ENCODE peak calls at places on chromosomes 7 and 10, in ten cellular contexts. K, S, O, V, T, C, P, Z, W and U are unnamed samples.

GRCh38 chr7:148121426-148121825 is 469.1 kb upstream of the C7orf33 start:
- DNase-seq in T (no peak), S (no peak), C (no peak), K (no peak), P (no peak), V (no peak), Z (no peak), W (no peak), O (no peak), U (no peak)

GRCh38 chr7:50640779-50641178 is 75.6 kb upstream of the DDC start:
- DNase-seq in W (no peak), C (no peak), T (no peak), O (no peak), Z (no peak), V (no peak), K (no peak), S (no peak), P (no peak), U (no peak)

GRCh38 chr10:73576890-73577591 is 14.1 kb downstream of the USP54 start:
- DNase-seq in K (no peak), P (no peak), V (peak), C (no peak), O (no peak), T (no peak), W (no peak), S (no peak), Z (no peak), U (no peak)

GRCh38 chr7:139650429-139651100 is 127.1 kb downstream of the CLEC2L start:
- DNase-seq in V (peak), W (peak), T (no peak), O (no peak), K (no peak), Z (no peak), S (no peak), P (no peak), C (no peak), U (no peak)

GRCh38 chr7:68619476-68619875 is 978.8 kb upstream of the AUTS2 start:
- DNase-seq in C (no peak), P (no peak), Z (no peak), T (no peak), V (no peak), K (no peak), O (no peak), W (no peak), S (no peak), U (no peak)

GRCh38 chr10:103111918-103112877 is 80.9 kb downstream of the NT5C2 start:
- DNase-seq in W (no peak), P (no peak), T (no peak), Z (no peak), C (no peak), V (no peak), K (no peak), S (no peak), O (no peak), U (no peak)

GRCh38 chr10:113540845-113541553 is 11.9 kb upstream of the HABP2 start:
- DNase-seq in P (no peak), C (no peak), K (no peak), T (no peak), W (no peak), O (no peak), S (no peak), V (no peak), Z (no peak), U (no peak)

GRCh38 chr7:140656548-140657515 is 15.9 kb upstream of the ADCK2 start:
- DNase-seq in C (no peak), K (peak), Z (peak), T (no peak), O (peak), V (peak), P (no peak), W (peak), S (peak), U (no peak)

GRCh38 chr10:77873558-77874380 is 52.8 kb downstream of the DLG5 start:
- DNase-seq in C (peak), V (peak), Z (peak), O (peak), W (peak), T (no peak), P (no peak), S (peak), K (peak), U (no peak)

GRCh38 chr7:15609287-15609686 is 47.5 kb upstream of the AGMO start:
- DNase-seq in S (no peak), W (no peak), O (no peak), C (no peak), V (no peak), K (no peak), Z (no peak), P (no peak), T (no peak), U (no peak)

GRCh38 chr7:99314504-99314903 is 11.2 kb upstream of the ARPC1A start:
- DNase-seq in V (peak), S (no peak), Z (no peak), T (no peak), P (no peak), C (no peak), K (no peak), W (no peak), O (no peak), U (no peak)

GRCh38 chr7:27575647-27576046 is 87.0 kb downstream of the HIBADH start:
- DNase-seq in K (no peak), W (no peak), V (no peak), P (no peak), T (no peak), O (no peak), S (no peak), C (no peak), Z (no peak), U (no peak)

GRCh38 chr10:30455816-30456215 is 21.8 kb downstream of the MAP3K8 start:
- DNase-seq in C (no peak), K (no peak), S (no peak), Z (peak), V (no peak), P (no peak), W (no peak), O (no peak), T (no peak), U (no peak)

GRCh38 chr10:75929630-75930161 is 498.3 kb downstream of the LRMDA start:
- DNase-seq in S (no peak), O (no peak), Z (no peak), P (no peak), W (no peak), C (no peak), T (no peak), K (no peak), V (no peak), U (no peak)

GRCh38 chr10:75924309-75924920 is 493.0 kb downstream of the LRMDA start:
- DNase-seq in W (no peak), S (no peak), O (no peak), V (no peak), T (no peak), P (no peak), K (no peak), Z (no peak), C (no peak), U (no peak)

GRCh38 chr10:75925999-75926398 is 494.6 kb downstream of the LRMDA start:
- DNase-seq in S (no peak), Z (no peak), C (no peak), V (no peak), O (no peak), P (no peak), W (no peak), K (no peak), T (no peak), U (no peak)

GRCh38 chr10:75922435-75922834 is 491.0 kb downstream of the LRMDA start:
- DNase-seq in Z (no peak), S (no peak), V (peak), C (no peak), O (no peak), T (no peak), W (no peak), P (no peak), K (no peak), U (no peak)

GRCh38 chr10:75926763-75927162 is 495.3 kb downstream of the LRMDA start:
- DNase-seq in O (peak), V (no peak), W (no peak), K (peak), S (peak), P (no peak), T (no peak), Z (peak), C (no peak), U (no peak)
- TF ChIP-seq CTCF in O (peak), V (no peak), W (no peak), K (no peak), S (no peak), P (no peak), T (no peak), Z (peak), C (no peak), U (no peak)

GRCh38 chr10:23656735-23657134 is 217.9 kb downstream of the OTUD1 start:
- DNase-seq in S (no peak), P (no peak), T (no peak), O (no peak), W (no peak), C (no peak), V (peak), Z (no peak), K (no peak), U (no peak)
- TF ChIP-seq CTCF in S (no peak), P (peak), T (peak), O (peak), W (peak), C (peak), V (peak), Z (peak), K (peak), U (peak)

DNA sequence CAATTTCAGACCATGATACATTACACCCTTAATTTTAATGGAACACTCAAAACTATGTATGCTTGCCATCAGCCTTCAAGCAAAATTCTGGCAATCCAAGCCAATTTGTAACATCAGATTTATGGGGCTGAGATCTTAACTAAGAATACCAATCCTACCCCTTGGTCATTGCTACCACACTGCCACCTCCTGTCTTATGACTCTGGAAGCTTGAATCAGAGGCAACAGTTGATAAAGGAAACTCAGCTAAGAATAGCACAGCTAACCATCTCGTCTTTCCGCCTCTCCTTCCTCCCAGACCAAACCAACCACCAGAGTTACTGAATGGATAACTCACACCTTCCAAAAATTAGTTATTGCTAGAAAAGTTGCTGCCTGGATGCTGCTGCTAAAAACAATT is 7.4 kb downstream of the IGF2BP3 start:
- DNase-seq in P (no peak), O (peak), V (peak), S (peak), W (no peak), Z (peak), C (no peak), T (no peak), K (peak), U (no peak)
- TF ChIP-seq CTCF in P (no peak), O (peak), V (peak), S (peak), W (no peak), Z (peak), C (peak), T (no peak), K (peak), U (peak)

GRCh38 chr7:55964261-55964801 is at the start of gene NIPSNAP2:
- DNase-seq in C (no peak), K (peak), T (peak), P (peak), O (peak), S (peak), W (peak), V (no peak), Z (peak), U (no peak)
- TF ChIP-seq CTCF in C (peak), K (no peak), T (peak), P (peak), O (peak), S (peak), W (peak), V (peak), Z (peak), U (peak)

GRCh38 chr10:50988792-50989191 is 85.5 kb upstream of the PRKG1 start:
- DNase-seq in Z (no peak), O (no peak), C (no peak), P (no peak), K (no peak), V (peak), T (no peak), W (no peak), S (no peak), U (no peak)
- TF ChIP-seq CTCF in Z (peak), O (peak), C (no peak), P (peak), K (peak), V (peak), T (peak), W (peak), S (no peak), U (peak)

GRCh38 chr10:100510533-100511308 is 8.9 kb downstream of the SEC31B start:
- DNase-seq in C (no peak), K (no peak), W (no peak), T (no peak), O (peak), V (peak), S (no peak), Z (no peak), P (no peak), U (no peak)

GRCh38 chr10:100509241-100509640 is 10.4 kb downstream of the SEC31B start:
- DNase-seq in V (no peak), P (no peak), K (no peak), Z (no peak), T (no peak), W (no peak), C (no peak), O (no peak), S (no peak), U (no peak)

GRCh38 chr10:100507357-100507732 is 12.3 kb downstream of the SEC31B start:
- DNase-seq in V (no peak), C (no peak), W (no peak), Z (no peak), S (no peak), O (no peak), T (no peak), P (no peak), K (no peak), U (no peak)

GRCh38 chr10:100506596-100507356 is 12.9 kb downstream of the SEC31B start:
- DNase-seq in O (no peak), W (no peak), P (no peak), V (peak), C (no peak), T (no peak), Z (no peak), K (peak), S (peak), U (no peak)

GRCh38 chr10:100508691-100509150 is 10.9 kb downstream of the SEC31B start:
- DNase-seq in T (no peak), P (peak), C (no peak), W (no peak), K (peak), V (peak), Z (peak), O (no peak), S (peak), U (peak)
- TF ChIP-seq CTCF in T (peak), P (peak), C (peak), W (peak), K (peak), V (peak), Z (peak), O (peak), S (peak), U (peak)

GRCh38 chr10:71830726-71831125 is 20.3 kb downstream of the PSAP start:
- DNase-seq in W (no peak), O (peak), K (no peak), C (no peak), T (no peak), Z (no peak), P (no peak), V (no peak), S (no peak), U (no peak)

GRCh38 chr10:71833451-71834342 is 17.4 kb downstream of the PSAP start:
- DNase-seq in O (peak), C (no peak), V (no peak), S (no peak), W (peak), Z (peak), P (no peak), T (no peak), K (no peak), U (no peak)

GRCh38 chr10:71832967-71833366 is 18.1 kb downstream of the PSAP start:
- DNase-seq in C (no peak), T (no peak), O (no peak), P (no peak), V (no peak), S (no peak), K (no peak), W (no peak), Z (peak), U (no peak)

GRCh38 chr10:71834343-71834674 is 16.7 kb downstream of the PSAP start:
- DNase-seq in P (no peak), V (no peak), C (no peak), T (no peak), W (peak), K (no peak), S (no peak), Z (no peak), O (peak), U (no peak)

DNA sequence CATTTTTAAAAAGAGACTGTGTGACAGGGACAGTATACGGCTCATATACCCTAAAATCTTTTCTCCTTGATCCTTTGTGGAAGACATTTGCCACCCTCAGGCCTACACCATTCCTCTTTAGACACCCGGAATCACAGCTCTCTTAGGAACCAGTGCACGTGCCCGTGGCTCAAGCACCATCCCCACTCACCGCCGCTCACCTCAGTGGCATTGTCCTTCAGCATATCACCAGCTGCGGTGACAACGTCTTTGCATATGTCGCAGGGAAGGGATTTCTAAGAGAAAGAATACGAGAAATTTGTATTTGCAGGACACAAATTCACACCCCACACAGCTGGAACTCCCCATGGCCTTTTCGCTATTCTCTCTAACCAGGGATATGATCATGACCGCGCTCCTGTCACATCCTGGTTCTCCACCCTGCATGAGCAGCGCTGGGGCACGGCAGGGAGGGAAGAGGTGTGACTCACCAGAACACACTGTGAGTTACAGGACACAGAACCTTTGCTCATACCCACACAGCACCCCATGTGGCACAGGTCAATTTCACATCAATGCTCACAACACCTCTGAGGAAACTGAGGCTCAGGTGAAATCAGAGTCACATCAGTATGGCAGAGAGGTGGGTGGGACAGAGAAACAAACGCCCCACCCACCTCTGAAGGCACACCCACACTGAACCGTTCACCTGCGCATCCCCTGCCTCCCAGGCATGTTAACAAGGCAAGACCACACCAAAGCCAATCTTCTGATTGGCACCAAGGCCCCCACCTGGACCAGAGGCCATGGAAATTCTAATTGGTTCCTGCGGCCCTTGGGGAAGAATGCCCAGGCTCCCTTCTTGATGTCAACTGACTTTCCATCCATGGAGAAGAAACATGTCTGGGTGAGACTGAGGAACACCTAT is 19.2 kb downstream of the PSAP start:
- DNase-seq in W (no peak), K (peak), S (peak), C (no peak), Z (no peak), T (no peak), V (peak), O (peak), P (no peak), U (no peak)
- TF ChIP-seq CTCF in W (no peak), K (no peak), S (peak), C (no peak), Z (no peak), T (no peak), V (peak), O (no peak), P (no peak), U (no peak)

GRCh38 chr7:142647749-142648148 is 101.5 kb upstream of the PRSS1 start:
- DNase-seq in V (no peak), S (no peak), P (no peak), T (no peak), Z (no peak), K (no peak), O (no peak), C (no peak), W (no peak), U (no peak)
- TF ChIP-seq CTCF in V (no peak), S (no peak), P (no peak), T (no peak), Z (no peak), K (no peak), O (no peak), C (no peak), W (no peak), U (no peak)